ENCODE peak calls at places on chromosomes 16 and 17, in four cellular contexts. One of them, this sample, is unnamed.

GRCh38 chr16:78200023-78200389 is 100.6 kb downstream of the WWOX start:
- DNase-seq in A549: no peak
- DNase-seq in left ventricle myocardium inferior: no peak
- DNase-seq in Panc1: no peak
- DNase-seq in this sample: no peak

GRCh38 chr16:2019919-2020831 is 590 bp downstream of the NPW start:
- DNase-seq in Panc1: no peak
- DNase-seq in A549: no peak
- DNase-seq in left ventricle myocardium inferior: no peak
- DNase-seq in this sample: no peak

GRCh38 chr16:80463303-80463702 is 77.5 kb upstream of the DYNLRB2 start:
- DNase-seq in Panc1: no peak
- DNase-seq in A549: no peak
- DNase-seq in left ventricle myocardium inferior: no peak
- DNase-seq in this sample: no peak

GRCh38 chr17:68820476-68820824 is 134.7 kb downstream of the ABCA8 start:
- DNase-seq in left ventricle myocardium inferior: no peak
- DNase-seq in A549: no peak
- DNase-seq in Panc1: no peak
- DNase-seq in this sample: no peak

GRCh38 chr16:88316151-88316550 is 66.6 kb upstream of the ZNF469 start:
- DNase-seq in Panc1: no peak
- DNase-seq in left ventricle myocardium inferior: no peak
- DNase-seq in A549: no peak
- DNase-seq in this sample: no peak

GRCh38 chr16:51487880-51488279 is 336.8 kb upstream of the SALL1 start:
- DNase-seq in A549: no peak
- DNase-seq in left ventricle myocardium inferior: no peak
- DNase-seq in Panc1: no peak
- DNase-seq in this sample: no peak

GRCh38 chr16:23232806-23233205 is 50.3 kb downstream of the SCNN1G start:
- DNase-seq in A549: no peak
- DNase-seq in left ventricle myocardium inferior: no peak
- DNase-seq in Panc1: no peak
- DNase-seq in this sample: no peak

GRCh38 chr16:54287018-54287757 is 601 bp upstream of the IRX3 start:
- DNase-seq in left ventricle myocardium inferior: peak
- DNase-seq in Panc1: no peak
- DNase-seq in A549: no peak
- DNase-seq in this sample: no peak

GRCh38 chr16:18852647-18853046 is 51.3 kb upstream of the ARL6IP1 start:
- DNase-seq in A549: no peak
- DNase-seq in left ventricle myocardium inferior: no peak
- DNase-seq in Panc1: no peak
- DNase-seq in this sample: no peak

GRCh38 chr16:80436510-80436909 is 104.3 kb upstream of the DYNLRB2 start:
- DNase-seq in Panc1: no peak
- DNase-seq in A549: no peak
- DNase-seq in left ventricle myocardium inferior: no peak
- DNase-seq in this sample: no peak

GRCh38 chr17:37359682-37360188 is 16.1 kb upstream of the C17orf78 start:
- DNase-seq in Panc1: no peak
- DNase-seq in A549: no peak
- DNase-seq in left ventricle myocardium inferior: no peak
- DNase-seq in this sample: no peak

GRCh38 chr17:83189673-83190385 is 110.4 kb downstream of the METRNL start:
- DNase-seq in left ventricle myocardium inferior: peak
- DNase-seq in A549: no peak
- DNase-seq in Panc1: no peak
- DNase-seq in this sample: no peak

GRCh38 chr17:8629371-8630226 is 926 bp downstream of the MYH10 start:
- DNase-seq in left ventricle myocardium inferior: peak
- DNase-seq in Panc1: no peak
- DNase-seq in A549: peak
- DNase-seq in this sample: no peak

GRCh38 chr16:31872201-31872600 is 1.4 kb upstream of the ZNF267 start:
- DNase-seq in A549: no peak
- DNase-seq in Panc1: no peak
- DNase-seq in left ventricle myocardium inferior: no peak
- DNase-seq in this sample: no peak

GRCh38 chr17:82076018-82076784 is 10.6 kb upstream of the DUS1L start:
- DNase-seq in A549: no peak
- DNase-seq in Panc1: no peak
- DNase-seq in left ventricle myocardium inferior: no peak
- DNase-seq in this sample: no peak

GRCh38 chr17:3894188-3894587 is 1.3 kb upstream of the CAMKK1 start:
- DNase-seq in A549: no peak
- DNase-seq in left ventricle myocardium inferior: no peak
- DNase-seq in Panc1: no peak
- DNase-seq in this sample: no peak

GRCh38 chr17:3893720-3894116 is 865 bp upstream of the CAMKK1 start:
- DNase-seq in A549: no peak
- DNase-seq in left ventricle myocardium inferior: no peak
- DNase-seq in Panc1: no peak
- DNase-seq in this sample: no peak

GRCh38 chr17:3895354-3895753 is 2.5 kb upstream of the CAMKK1 start:
- DNase-seq in Panc1: no peak
- DNase-seq in A549: no peak
- DNase-seq in left ventricle myocardium inferior: no peak
- DNase-seq in this sample: no peak

GRCh38 chr17:3896108-3897099 is 3.6 kb upstream of the CAMKK1 start:
- DNase-seq in A549: no peak
- DNase-seq in left ventricle myocardium inferior: no peak
- DNase-seq in Panc1: no peak
- DNase-seq in this sample: no peak

GRCh38 chr17:3894927-3895343 is 2.1 kb upstream of the CAMKK1 start:
- DNase-seq in Panc1: no peak
- DNase-seq in left ventricle myocardium inferior: no peak
- DNase-seq in A549: peak
- DNase-seq in this sample: no peak
- H3K27ac ChIP-seq in Panc1: no peak
- H3K27ac ChIP-seq in left ventricle myocardium inferior: peak
- H3K27ac ChIP-seq in A549: no peak
- H3K27ac ChIP-seq in this sample: no peak

DNA sequence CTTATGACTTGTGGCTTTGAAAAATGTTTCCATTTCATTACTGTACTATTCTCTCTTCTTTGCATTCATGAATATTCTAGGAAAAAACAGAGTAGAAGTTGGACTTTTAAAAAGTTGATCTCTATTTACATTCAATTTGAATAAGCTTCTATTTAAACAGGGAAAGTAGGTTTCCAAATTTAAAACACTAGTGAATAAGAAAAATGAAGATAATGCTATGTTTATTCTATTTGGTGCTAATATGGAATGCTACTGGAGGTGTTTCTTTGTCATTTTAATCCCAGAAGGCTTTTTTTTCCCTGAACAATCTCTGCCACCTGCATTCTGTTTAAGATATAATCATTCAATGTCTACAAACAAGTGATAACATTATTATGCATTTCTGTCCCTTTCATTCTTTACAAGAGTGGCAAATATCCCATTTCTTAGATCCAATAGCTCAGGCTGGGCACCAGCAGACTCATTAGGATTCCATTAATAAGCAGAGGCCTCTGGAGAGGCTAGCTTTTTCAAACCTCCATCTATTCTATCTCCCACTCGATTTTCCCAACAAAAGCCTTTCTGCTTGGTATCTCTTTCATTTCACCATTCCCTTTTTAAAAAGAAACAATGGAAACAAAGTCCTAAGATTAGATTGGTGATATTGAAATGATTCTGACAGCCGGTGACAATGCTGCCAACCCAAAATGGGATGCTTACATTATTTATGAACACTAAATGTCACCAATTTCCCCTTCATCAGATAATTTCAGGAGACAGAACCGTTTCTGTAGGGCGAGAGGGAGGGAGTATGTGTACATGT is 1001.7 kb upstream of the CDH8 start:
- DNase-seq in left ventricle myocardium inferior: no peak
- DNase-seq in A549: no peak
- DNase-seq in Panc1: no peak
- DNase-seq in this sample: no peak
- H3K27ac ChIP-seq in left ventricle myocardium inferior: no peak
- H3K27ac ChIP-seq in A549: no peak
- H3K27ac ChIP-seq in Panc1: no peak
- H3K27ac ChIP-seq in this sample: no peak

DNA sequence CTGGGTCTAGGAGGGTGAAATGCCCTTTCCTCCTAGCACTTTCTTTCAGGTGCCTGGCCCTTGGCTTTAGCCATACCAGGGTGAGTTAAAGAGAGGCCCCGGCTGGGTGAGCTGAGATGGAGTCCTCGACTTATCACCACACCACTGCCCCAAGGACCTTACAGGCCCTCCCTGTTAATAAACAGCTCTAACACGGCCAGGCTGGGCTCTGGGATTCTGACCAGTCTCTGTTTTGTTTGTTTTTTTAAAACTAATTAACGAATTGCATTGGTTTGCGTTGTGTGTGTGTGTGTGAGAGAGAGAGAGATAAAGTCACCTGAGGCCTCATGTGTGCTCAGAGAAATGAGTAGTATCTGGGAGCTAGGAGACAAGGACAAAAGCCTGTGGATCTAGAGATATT is 14.3 kb downstream of the MYL4 start:
- DNase-seq in A549: no peak
- DNase-seq in Panc1: no peak
- DNase-seq in left ventricle myocardium inferior: no peak
- DNase-seq in this sample: no peak
- H3K27ac ChIP-seq in A549: no peak
- H3K27ac ChIP-seq in Panc1: no peak
- H3K27ac ChIP-seq in left ventricle myocardium inferior: peak
- H3K27ac ChIP-seq in this sample: peak

GRCh38 chr17:77320046-77320445 is 179.3 kb downstream of the SEC14L1 start:
- DNase-seq in Panc1: no peak
- DNase-seq in left ventricle myocardium inferior: no peak
- DNase-seq in A549: no peak
- DNase-seq in this sample: no peak
- H3K27ac ChIP-seq in Panc1: peak
- H3K27ac ChIP-seq in left ventricle myocardium inferior: peak
- H3K27ac ChIP-seq in A549: peak
- H3K27ac ChIP-seq in this sample: peak

GRCh38 chr17:66678061-66678460 is 156.9 kb upstream of the CACNG5 start:
- DNase-seq in Panc1: no peak
- DNase-seq in A549: no peak
- DNase-seq in left ventricle myocardium inferior: no peak
- DNase-seq in this sample: no peak
- H3K27ac ChIP-seq in Panc1: no peak
- H3K27ac ChIP-seq in A549: no peak
- H3K27ac ChIP-seq in left ventricle myocardium inferior: no peak
- H3K27ac ChIP-seq in this sample: peak

GRCh38 chr17:4790705-4791088 is 1.9 kb downstream of the GLTPD2 start:
- DNase-seq in A549: no peak
- DNase-seq in left ventricle myocardium inferior: no peak
- DNase-seq in Panc1: no peak
- DNase-seq in this sample: no peak
- H3K27ac ChIP-seq in A549: peak
- H3K27ac ChIP-seq in left ventricle myocardium inferior: peak
- H3K27ac ChIP-seq in Panc1: peak
- H3K27ac ChIP-seq in this sample: peak

DNA sequence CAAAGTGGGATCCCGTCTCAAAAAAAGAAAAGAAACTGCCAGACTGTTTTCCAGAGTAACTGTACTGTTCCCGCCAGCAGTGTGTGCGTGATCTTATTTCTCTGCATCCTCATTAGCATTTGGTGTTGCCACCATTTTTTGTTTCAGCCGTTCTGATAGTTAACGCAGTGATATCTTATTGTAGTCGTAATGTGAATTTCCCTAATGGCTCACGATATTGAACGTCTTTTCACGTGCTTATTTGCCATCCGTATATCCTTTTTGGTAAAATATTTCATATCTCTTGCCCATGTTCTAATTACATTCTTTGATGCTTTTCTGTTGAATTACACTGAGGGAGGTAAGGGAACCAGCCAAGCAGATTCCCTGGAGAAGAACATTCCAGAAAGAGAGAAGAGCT is 92.4 kb downstream of the SEC14L1 start:
- DNase-seq in A549: no peak
- DNase-seq in Panc1: no peak
- DNase-seq in left ventricle myocardium inferior: no peak
- DNase-seq in this sample: no peak
- H3K27ac ChIP-seq in A549: peak
- H3K27ac ChIP-seq in Panc1: no peak
- H3K27ac ChIP-seq in left ventricle myocardium inferior: no peak
- H3K27ac ChIP-seq in this sample: peak